ENCODE peak calls at places on chromosomes 11 and 22, in nine cellular contexts. T is PC-9; E is HFF-Myc; Z is pancreas; L is astrocyte of the cerebellum; C is CD8-positive, alpha-beta memory T cell; X is SK-N-SH; Y is tibial artery; I is cardiac muscle cell. A is an unnamed sample.

GRCh38 chr11:22244986-22245592 is 52.2 kb downstream of the ANO5 start:
- DNase-seq in T (peak), E (peak), Z (peak), L (peak), C (peak), X (peak), Y (no peak), I (peak), A (peak)

GRCh38 chr22:37377927-37378326 is 49.4 kb downstream of the ELFN2 start:
- DNase-seq in T (no peak), E (no peak), Z (no peak), L (no peak), C (no peak), X (no peak), Y (no peak), I (no peak), A (no peak)

GRCh38 chr11:117421471-117421870 is 93.8 kb downstream of the CEP164 start:
- DNase-seq in T (no peak), E (no peak), Z (no peak), L (no peak), C (no peak), X (no peak), Y (no peak), I (no peak), A (no peak)

GRCh38 chr11:19370100-19370861 is 129.5 kb upstream of the E2F8 start:
- DNase-seq in T (peak), E (no peak), Z (no peak), L (peak), C (no peak), X (no peak), Y (peak), I (no peak), A (peak)

GRCh38 chr11:133903875-133904817 is 52.6 kb downstream of the IGSF9B start:
- DNase-seq in T (no peak), E (no peak), Z (no peak), L (no peak), C (no peak), X (no peak), Y (peak), I (no peak), A (no peak)

GRCh38 chr11:64152841-64153691 is 12.8 kb downstream of the MACROD1 start:
- DNase-seq in T (peak), E (no peak), Z (peak), L (no peak), C (peak), X (peak), Y (peak), I (peak), A (peak)

GRCh38 chr11:40235841-40236240 is 1223.6 kb downstream of the LRRC4C start:
- DNase-seq in T (no peak), E (no peak), Z (no peak), L (no peak), C (no peak), X (no peak), Y (no peak), I (no peak), A (no peak)

GRCh38 chr11:6606471-6607189 is 3.1 kb downstream of the ILK start:
- DNase-seq in T (peak), E (peak), Z (peak), L (peak), C (peak), X (peak), Y (peak), I (peak), A (peak)

GRCh38 chr22:32204856-32205722 is at the start of gene RFPL2:
- DNase-seq in T (no peak), E (no peak), Z (peak), L (peak), C (peak), X (peak), Y (no peak), I (peak), A (peak)

GRCh38 chr22:32204211-32204855 is 540 bp downstream of the RFPL2 start:
- DNase-seq in T (no peak), E (no peak), Z (no peak), L (no peak), C (peak), X (peak), Y (no peak), I (peak), A (no peak)

GRCh38 chr22:32202161-32202538 is 2.7 kb downstream of the RFPL2 start:
- DNase-seq in T (no peak), E (no peak), Z (no peak), L (no peak), C (no peak), X (no peak), Y (no peak), I (no peak), A (no peak)

GRCh38 chr22:32202539-32203180 is 2.2 kb downstream of the RFPL2 start:
- DNase-seq in T (peak), E (peak), Z (peak), L (peak), C (no peak), X (peak), Y (no peak), I (peak), A (peak)

GRCh38 chr22:32203181-32204105 is 1.4 kb downstream of the RFPL2 start:
- DNase-seq in T (no peak), E (no peak), Z (no peak), L (no peak), C (no peak), X (peak), Y (no peak), I (no peak), A (no peak)
- H3K4me3 ChIP-seq in T (no peak), E (no peak), Z (peak), L (peak), C (peak), X (peak), Y (no peak), I (peak), A (no peak)

GRCh38 chr22:49967333-49968241 is 7.0 kb downstream of the PIM3 start:
- DNase-seq in T (no peak), E (no peak), Z (peak), L (no peak), C (no peak), X (peak), Y (peak), I (peak), A (peak)
- H3K4me3 ChIP-seq in T (no peak), E (no peak), Z (peak), L (no peak), C (no peak), X (no peak), Y (peak), I (no peak), A (no peak)

DNA sequence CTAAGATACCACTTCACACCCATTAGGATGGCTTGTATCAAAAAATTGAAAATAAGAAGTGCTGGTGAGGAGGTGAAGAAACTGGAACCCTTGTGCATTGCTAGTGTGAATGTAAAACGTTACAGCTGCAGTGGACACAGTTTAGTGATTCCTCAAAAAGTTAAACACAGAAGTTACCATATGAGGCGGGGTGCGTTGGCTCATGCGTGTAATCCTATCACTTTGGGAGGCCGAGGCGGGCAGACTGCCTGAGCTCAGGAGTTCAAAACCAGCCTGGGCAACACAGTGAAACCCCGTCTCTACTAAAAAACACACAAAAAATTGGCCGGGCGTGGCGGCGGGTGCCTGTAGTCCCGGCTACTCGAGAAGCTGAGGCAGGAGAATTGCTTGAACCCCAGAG is 43.5 kb downstream of the SGSM3 start:
- DNase-seq in T (no peak), E (no peak), Z (no peak), L (no peak), C (no peak), X (no peak), Y (peak), I (no peak), A (no peak)
- H3K4me3 ChIP-seq in T (no peak), E (no peak), Z (no peak), L (no peak), C (no peak), X (no peak), Y (no peak), I (no peak), A (no peak)

GRCh38 chr11:73660497-73661034 is 14.2 kb downstream of the PLEKHB1 start:
- DNase-seq in T (no peak), E (no peak), Z (no peak), L (no peak), C (no peak), X (no peak), Y (no peak), I (no peak), A (no peak)

GRCh38 chr11:73661035-73661628 is 14.8 kb downstream of the PLEKHB1 start:
- DNase-seq in T (peak), E (peak), Z (peak), L (peak), C (peak), X (peak), Y (peak), I (peak), A (peak)

GRCh38 chr11:73664894-73665293 is 18.5 kb downstream of the PLEKHB1 start:
- DNase-seq in T (no peak), E (no peak), Z (no peak), L (no peak), C (no peak), X (no peak), Y (no peak), I (no peak), A (no peak)

GRCh38 chr11:73663604-73664495 is 17.5 kb downstream of the PLEKHB1 start:
- DNase-seq in T (no peak), E (no peak), Z (no peak), L (no peak), C (no peak), X (no peak), Y (no peak), I (no peak), A (no peak)

DNA sequence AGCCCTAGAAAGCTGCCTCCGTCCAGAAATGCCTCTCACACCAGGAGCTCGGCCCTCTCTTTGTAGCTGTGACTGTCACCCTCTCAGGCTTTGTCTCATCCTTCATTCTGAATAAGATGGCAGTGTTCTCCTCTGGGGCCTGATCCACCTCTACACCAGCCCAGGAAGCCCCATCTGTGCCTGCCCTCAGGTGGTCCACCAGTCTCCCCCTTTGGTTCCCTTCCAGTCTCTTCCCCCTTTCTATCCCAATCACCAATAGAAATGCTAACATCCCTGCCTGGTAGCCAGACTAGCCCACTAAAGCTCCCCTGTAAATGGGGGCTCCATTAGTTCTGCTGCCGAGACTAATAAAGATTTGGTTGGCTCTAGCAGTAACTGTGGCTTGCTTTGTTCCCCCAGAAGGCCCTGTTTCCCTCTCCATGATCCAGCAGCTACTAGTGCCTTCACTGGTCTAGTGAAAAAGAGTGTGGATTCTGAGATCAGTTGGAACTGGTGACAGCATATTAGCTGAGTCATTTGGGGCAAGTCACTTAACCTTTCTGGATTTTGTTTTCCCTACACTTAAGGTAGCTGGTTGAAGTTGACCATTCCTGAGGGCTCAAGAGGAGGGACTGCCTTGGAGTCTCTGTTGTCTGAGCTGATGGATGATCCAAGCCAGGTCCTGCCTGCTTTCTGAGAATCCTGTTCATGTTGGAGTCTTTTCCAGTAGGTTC is 16.2 kb downstream of the PLEKHB1 start:
- DNase-seq in T (no peak), E (no peak), Z (no peak), L (no peak), C (no peak), X (no peak), Y (no peak), I (no peak), A (peak)
- H3K4me3 ChIP-seq in T (no peak), E (no peak), Z (no peak), L (no peak), C (no peak), X (no peak), Y (no peak), I (no peak), A (no peak)

DNA sequence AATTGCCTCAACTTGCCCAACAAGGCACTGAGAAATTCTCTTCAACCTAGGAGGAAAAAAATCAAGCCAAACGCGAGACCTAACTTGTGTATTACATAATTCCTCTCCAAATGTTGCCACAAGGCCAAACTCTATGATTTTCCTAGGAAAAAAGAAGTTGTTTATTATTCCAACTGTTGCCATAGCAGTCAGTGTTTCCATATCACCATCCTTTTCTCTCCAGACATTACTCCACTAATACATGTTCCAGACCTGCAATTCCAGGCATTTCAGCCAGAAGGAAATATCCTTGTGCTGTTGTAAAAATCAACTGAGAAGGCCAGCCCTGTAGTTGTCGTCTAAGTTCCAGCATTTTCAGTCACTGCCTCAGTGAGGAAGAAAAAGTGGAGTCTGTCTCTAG is 33.1 kb upstream of the PAMR1 start:
- DNase-seq in T (no peak), E (no peak), Z (no peak), L (no peak), C (no peak), X (no peak), Y (no peak), I (no peak), A (peak)
- H3K4me3 ChIP-seq in T (no peak), E (no peak), Z (no peak), L (no peak), C (no peak), X (no peak), Y (no peak), I (no peak), A (no peak)

DNA sequence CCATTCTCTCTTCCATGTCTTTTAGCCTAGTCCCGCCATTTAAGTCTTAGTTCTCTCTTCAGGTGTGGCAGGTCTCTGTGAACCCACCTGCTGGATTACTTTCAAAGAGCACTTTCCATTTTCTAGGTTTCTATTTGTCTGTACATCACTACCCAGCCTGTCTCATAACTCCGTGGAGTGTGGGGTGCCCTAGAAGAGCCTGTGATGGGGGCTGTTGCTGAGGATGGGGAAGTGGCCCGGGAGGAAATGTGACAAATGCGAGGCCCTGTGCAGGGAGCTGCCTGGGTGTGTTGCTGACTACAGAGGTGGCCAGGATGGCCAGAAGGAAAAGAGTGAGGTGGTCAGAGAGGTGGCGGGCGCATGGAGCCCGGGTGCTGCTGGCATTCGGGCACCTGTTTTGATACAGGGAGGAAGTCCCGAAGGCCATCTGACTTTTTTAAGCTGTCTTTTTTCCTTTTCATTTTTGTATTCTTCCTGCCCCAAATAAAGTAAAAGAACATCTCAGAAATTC is 10.7 kb downstream of the DGCR8 start:
- DNase-seq in T (no peak), E (no peak), Z (no peak), L (no peak), C (no peak), X (no peak), Y (peak), I (no peak), A (no peak)
- H3K4me3 ChIP-seq in T (no peak), E (no peak), Z (no peak), L (no peak), C (no peak), X (no peak), Y (no peak), I (no peak), A (no peak)

GRCh38 chr11:86249307-86250098 is 5.0 kb downstream of the EED start:
- DNase-seq in T (no peak), E (no peak), Z (no peak), L (no peak), C (no peak), X (no peak), Y (no peak), I (no peak), A (peak)
- H3K4me3 ChIP-seq in T (no peak), E (no peak), Z (no peak), L (no peak), C (no peak), X (no peak), Y (no peak), I (peak), A (no peak)

A was measured in fibroblast of villous mesenchyme.